ENCODE peak calls at places on chromosomes 12 and 14, in ten cellular contexts. One of them, this sample, is unnamed.

GRCh38 chr12:13229504-13229903 is 33.0 kb downstream of the EMP1 start:
- DNase-seq in endothelial cell: no peak
- DNase-seq in astrocyte of the spinal cord: no peak
- DNase-seq in stimulated activated CD8-positive, alpha-beta memory T cell treated with anti-CD3 and anti-CD28 coated beads, Interleukin-15, amount 100 ng/mL, for 48 hours: no peak
- DNase-seq in AG04449: no peak
- DNase-seq in neural crest cell: no peak
- DNase-seq in ELR: no peak
- DNase-seq in naive thymus-derived CD8-positive, alpha-beta T cell: no peak
- DNase-seq in SW480: no peak
- DNase-seq in left lung: no peak
- DNase-seq in this sample: no peak

GRCh38 chr12:116065561-116065960 is 211.9 kb downstream of the MED13L start:
- DNase-seq in neural crest cell: no peak
- DNase-seq in astrocyte of the spinal cord: no peak
- DNase-seq in left lung: no peak
- DNase-seq in AG04449: no peak
- DNase-seq in ELR: no peak
- DNase-seq in endothelial cell: no peak
- DNase-seq in naive thymus-derived CD8-positive, alpha-beta T cell: no peak
- DNase-seq in stimulated activated CD8-positive, alpha-beta memory T cell treated with anti-CD3 and anti-CD28 coated beads, Interleukin-15, amount 100 ng/mL, for 48 hours: no peak
- DNase-seq in SW480: no peak
- DNase-seq in this sample: no peak

GRCh38 chr12:105658389-105658788 is 327.9 kb downstream of the C12orf75 start:
- DNase-seq in stimulated activated CD8-positive, alpha-beta memory T cell treated with anti-CD3 and anti-CD28 coated beads, Interleukin-15, amount 100 ng/mL, for 48 hours: no peak
- DNase-seq in naive thymus-derived CD8-positive, alpha-beta T cell: no peak
- DNase-seq in astrocyte of the spinal cord: no peak
- DNase-seq in left lung: no peak
- DNase-seq in ELR: no peak
- DNase-seq in SW480: no peak
- DNase-seq in AG04449: no peak
- DNase-seq in endothelial cell: no peak
- DNase-seq in neural crest cell: no peak
- DNase-seq in this sample: no peak

GRCh38 chr12:124391340-124392261 is 96.7 kb downstream of the RFLNA start:
- DNase-seq in endothelial cell: no peak
- DNase-seq in ELR: peak; percentile 82
- DNase-seq in astrocyte of the spinal cord: peak; percentile 59
- DNase-seq in neural crest cell: no peak
- DNase-seq in AG04449: no peak
- DNase-seq in SW480: no peak
- DNase-seq in stimulated activated CD8-positive, alpha-beta memory T cell treated with anti-CD3 and anti-CD28 coated beads, Interleukin-15, amount 100 ng/mL, for 48 hours: peak; percentile 43
- DNase-seq in left lung: peak; percentile 94
- DNase-seq in naive thymus-derived CD8-positive, alpha-beta T cell: no peak
- DNase-seq in this sample: no peak

GRCh38 chr14:105193916-105194782 is 13.0 kb upstream of the NUDT14 start:
- DNase-seq in SW480: peak; percentile 76
- DNase-seq in AG04449: no peak
- DNase-seq in stimulated activated CD8-positive, alpha-beta memory T cell treated with anti-CD3 and anti-CD28 coated beads, Interleukin-15, amount 100 ng/mL, for 48 hours: no peak
- DNase-seq in endothelial cell: no peak
- DNase-seq in neural crest cell: no peak
- DNase-seq in astrocyte of the spinal cord: no peak
- DNase-seq in naive thymus-derived CD8-positive, alpha-beta T cell: no peak
- DNase-seq in left lung: no peak
- DNase-seq in ELR: no peak
- DNase-seq in this sample: no peak

GRCh38 chr12:132305560-132305966 is 23.8 kb downstream of the GALNT9 start:
- DNase-seq in naive thymus-derived CD8-positive, alpha-beta T cell: no peak
- DNase-seq in AG04449: no peak
- DNase-seq in astrocyte of the spinal cord: no peak
- DNase-seq in neural crest cell: no peak
- DNase-seq in endothelial cell: no peak
- DNase-seq in stimulated activated CD8-positive, alpha-beta memory T cell treated with anti-CD3 and anti-CD28 coated beads, Interleukin-15, amount 100 ng/mL, for 48 hours: no peak
- DNase-seq in ELR: no peak
- DNase-seq in left lung: peak; percentile 57
- DNase-seq in SW480: no peak
- DNase-seq in this sample: no peak

GRCh38 chr14:93725993-93726392 is 62.3 kb downstream of the PRIMA1 start:
- DNase-seq in neural crest cell: no peak
- DNase-seq in left lung: no peak
- DNase-seq in endothelial cell: no peak
- DNase-seq in stimulated activated CD8-positive, alpha-beta memory T cell treated with anti-CD3 and anti-CD28 coated beads, Interleukin-15, amount 100 ng/mL, for 48 hours: no peak
- DNase-seq in AG04449: no peak
- DNase-seq in SW480: no peak
- DNase-seq in naive thymus-derived CD8-positive, alpha-beta T cell: no peak
- DNase-seq in ELR: no peak
- DNase-seq in astrocyte of the spinal cord: no peak
- DNase-seq in this sample: no peak

GRCh38 chr14:22794533-22794932 is 20.7 kb downstream of the SLC7A7 start:
- DNase-seq in AG04449: no peak
- DNase-seq in endothelial cell: no peak
- DNase-seq in SW480: no peak
- DNase-seq in neural crest cell: no peak
- DNase-seq in naive thymus-derived CD8-positive, alpha-beta T cell: no peak
- DNase-seq in stimulated activated CD8-positive, alpha-beta memory T cell treated with anti-CD3 and anti-CD28 coated beads, Interleukin-15, amount 100 ng/mL, for 48 hours: no peak
- DNase-seq in astrocyte of the spinal cord: no peak
- DNase-seq in left lung: no peak
- DNase-seq in ELR: no peak
- DNase-seq in this sample: no peak

GRCh38 chr14:34234258-34234657 is 227.8 kb downstream of the SPTSSA start:
- DNase-seq in neural crest cell: no peak
- DNase-seq in naive thymus-derived CD8-positive, alpha-beta T cell: no peak
- DNase-seq in left lung: no peak
- DNase-seq in astrocyte of the spinal cord: no peak
- DNase-seq in ELR: no peak
- DNase-seq in stimulated activated CD8-positive, alpha-beta memory T cell treated with anti-CD3 and anti-CD28 coated beads, Interleukin-15, amount 100 ng/mL, for 48 hours: no peak
- DNase-seq in endothelial cell: no peak
- DNase-seq in SW480: no peak
- DNase-seq in AG04449: no peak
- DNase-seq in this sample: no peak

GRCh38 chr14:102930753-102931579 is 8.5 kb downstream of the AMN start:
- DNase-seq in endothelial cell: no peak
- DNase-seq in neural crest cell: no peak
- DNase-seq in ELR: peak; percentile 72
- DNase-seq in SW480: peak; percentile 98
- DNase-seq in left lung: peak; percentile 71
- DNase-seq in astrocyte of the spinal cord: peak; percentile 48
- DNase-seq in stimulated activated CD8-positive, alpha-beta memory T cell treated with anti-CD3 and anti-CD28 coated beads, Interleukin-15, amount 100 ng/mL, for 48 hours: no peak
- DNase-seq in AG04449: no peak
- DNase-seq in naive thymus-derived CD8-positive, alpha-beta T cell: no peak
- DNase-seq in this sample: no peak

GRCh38 chr12:24373004-24373403 is 423.5 kb upstream of the SOX5 start:
- DNase-seq in neural crest cell: no peak
- DNase-seq in ELR: peak; percentile 6
- DNase-seq in astrocyte of the spinal cord: no peak
- DNase-seq in naive thymus-derived CD8-positive, alpha-beta T cell: no peak
- DNase-seq in AG04449: no peak
- DNase-seq in left lung: no peak
- DNase-seq in stimulated activated CD8-positive, alpha-beta memory T cell treated with anti-CD3 and anti-CD28 coated beads, Interleukin-15, amount 100 ng/mL, for 48 hours: no peak
- DNase-seq in SW480: no peak
- DNase-seq in endothelial cell: no peak
- DNase-seq in this sample: no peak

GRCh38 chr12:130977759-130978127 is 24.0 kb downstream of the ADGRD1 start:
- DNase-seq in naive thymus-derived CD8-positive, alpha-beta T cell: no peak
- DNase-seq in left lung: no peak
- DNase-seq in stimulated activated CD8-positive, alpha-beta memory T cell treated with anti-CD3 and anti-CD28 coated beads, Interleukin-15, amount 100 ng/mL, for 48 hours: no peak
- DNase-seq in SW480: no peak
- DNase-seq in astrocyte of the spinal cord: no peak
- DNase-seq in AG04449: no peak
- DNase-seq in endothelial cell: no peak
- DNase-seq in ELR: no peak
- DNase-seq in neural crest cell: no peak
- DNase-seq in this sample: no peak

GRCh38 chr12:55720071-55720564 is at the start of gene RDH5:
- DNase-seq in naive thymus-derived CD8-positive, alpha-beta T cell: no peak
- DNase-seq in ELR: peak; percentile 49
- DNase-seq in neural crest cell: no peak
- DNase-seq in AG04449: no peak
- DNase-seq in SW480: peak; percentile 91
- DNase-seq in endothelial cell: no peak
- DNase-seq in astrocyte of the spinal cord: peak; percentile 78
- DNase-seq in left lung: no peak
- DNase-seq in stimulated activated CD8-positive, alpha-beta memory T cell treated with anti-CD3 and anti-CD28 coated beads, Interleukin-15, amount 100 ng/mL, for 48 hours: no peak
- DNase-seq in this sample: peak; percentile 83

GRCh38 chr14:105173901-105174894 is 5.6 kb upstream of the JAG2 start:
- DNase-seq in SW480: no peak
- DNase-seq in left lung: no peak
- DNase-seq in ELR: no peak
- DNase-seq in neural crest cell: no peak
- DNase-seq in AG04449: no peak
- DNase-seq in endothelial cell: no peak
- DNase-seq in stimulated activated CD8-positive, alpha-beta memory T cell treated with anti-CD3 and anti-CD28 coated beads, Interleukin-15, amount 100 ng/mL, for 48 hours: no peak
- DNase-seq in astrocyte of the spinal cord: no peak
- DNase-seq in naive thymus-derived CD8-positive, alpha-beta T cell: no peak
- DNase-seq in this sample: no peak

GRCh38 chr12:123808167-123808566 is 46.1 kb downstream of the DNAH10 start:
- DNase-seq in endothelial cell: peak; percentile 24
- DNase-seq in neural crest cell: peak; percentile 11
- DNase-seq in ELR: peak; percentile 33
- DNase-seq in stimulated activated CD8-positive, alpha-beta memory T cell treated with anti-CD3 and anti-CD28 coated beads, Interleukin-15, amount 100 ng/mL, for 48 hours: no peak
- DNase-seq in astrocyte of the spinal cord: no peak
- DNase-seq in SW480: peak; percentile 28
- DNase-seq in naive thymus-derived CD8-positive, alpha-beta T cell: no peak
- DNase-seq in left lung: no peak
- DNase-seq in AG04449: no peak
- DNase-seq in this sample: peak; percentile 51

GRCh38 chr12:88935856-88936255 is 355.6 kb upstream of the KITLG start:
- DNase-seq in AG04449: no peak
- DNase-seq in astrocyte of the spinal cord: peak; percentile 9
- DNase-seq in endothelial cell: no peak
- DNase-seq in neural crest cell: no peak
- DNase-seq in ELR: peak; percentile 34
- DNase-seq in SW480: no peak
- DNase-seq in stimulated activated CD8-positive, alpha-beta memory T cell treated with anti-CD3 and anti-CD28 coated beads, Interleukin-15, amount 100 ng/mL, for 48 hours: no peak
- DNase-seq in left lung: no peak
- DNase-seq in naive thymus-derived CD8-positive, alpha-beta T cell: no peak
- DNase-seq in this sample: no peak

GRCh38 chr12:118189761-118190181 is 53.8 kb downstream of the PEBP1 start:
- DNase-seq in SW480: no peak
- DNase-seq in astrocyte of the spinal cord: peak; percentile 66
- DNase-seq in naive thymus-derived CD8-positive, alpha-beta T cell: no peak
- DNase-seq in neural crest cell: peak; percentile 44
- DNase-seq in AG04449: peak; percentile 19
- DNase-seq in stimulated activated CD8-positive, alpha-beta memory T cell treated with anti-CD3 and anti-CD28 coated beads, Interleukin-15, amount 100 ng/mL, for 48 hours: no peak
- DNase-seq in left lung: no peak
- DNase-seq in ELR: peak; percentile 50
- DNase-seq in endothelial cell: peak; percentile 11
- DNase-seq in this sample: no peak

GRCh38 chr14:54301349-54301748 is 95.5 kb upstream of the CDKN3 start:
- DNase-seq in stimulated activated CD8-positive, alpha-beta memory T cell treated with anti-CD3 and anti-CD28 coated beads, Interleukin-15, amount 100 ng/mL, for 48 hours: no peak
- DNase-seq in endothelial cell: no peak
- DNase-seq in neural crest cell: no peak
- DNase-seq in AG04449: no peak
- DNase-seq in naive thymus-derived CD8-positive, alpha-beta T cell: no peak
- DNase-seq in SW480: no peak
- DNase-seq in ELR: no peak
- DNase-seq in left lung: no peak
- DNase-seq in astrocyte of the spinal cord: no peak
- DNase-seq in this sample: no peak

GRCh38 chr14:88515499-88516221 is 39.1 kb downstream of the PTPN21 start:
- DNase-seq in endothelial cell: no peak
- DNase-seq in SW480: no peak
- DNase-seq in naive thymus-derived CD8-positive, alpha-beta T cell: no peak
- DNase-seq in left lung: no peak
- DNase-seq in stimulated activated CD8-positive, alpha-beta memory T cell treated with anti-CD3 and anti-CD28 coated beads, Interleukin-15, amount 100 ng/mL, for 48 hours: no peak
- DNase-seq in ELR: no peak
- DNase-seq in AG04449: no peak
- DNase-seq in neural crest cell: no peak
- DNase-seq in astrocyte of the spinal cord: no peak
- DNase-seq in this sample: no peak

GRCh38 chr12:105279460-105280056 is 43.6 kb upstream of the APPL2 start:
- DNase-seq in left lung: no peak
- DNase-seq in astrocyte of the spinal cord: no peak
- DNase-seq in SW480: no peak
- DNase-seq in naive thymus-derived CD8-positive, alpha-beta T cell: peak; percentile 3
- DNase-seq in AG04449: no peak
- DNase-seq in endothelial cell: peak; percentile 11
- DNase-seq in ELR: no peak
- DNase-seq in neural crest cell: peak; percentile 13
- DNase-seq in stimulated activated CD8-positive, alpha-beta memory T cell treated with anti-CD3 and anti-CD28 coated beads, Interleukin-15, amount 100 ng/mL, for 48 hours: no peak
- DNase-seq in this sample: no peak

GRCh38 chr12:89161553-89161952 is 190.7 kb downstream of the DUSP6 start:
- DNase-seq in naive thymus-derived CD8-positive, alpha-beta T cell: no peak
- DNase-seq in stimulated activated CD8-positive, alpha-beta memory T cell treated with anti-CD3 and anti-CD28 coated beads, Interleukin-15, amount 100 ng/mL, for 48 hours: no peak
- DNase-seq in left lung: no peak
- DNase-seq in neural crest cell: no peak
- DNase-seq in endothelial cell: no peak
- DNase-seq in SW480: no peak
- DNase-seq in AG04449: no peak
- DNase-seq in ELR: no peak
- DNase-seq in astrocyte of the spinal cord: no peak
- DNase-seq in this sample: no peak

GRCh38 chr12:53551889-53552291 is 44.6 kb upstream of the NPFF start:
- DNase-seq in SW480: no peak
- DNase-seq in astrocyte of the spinal cord: peak; percentile 27
- DNase-seq in neural crest cell: no peak
- DNase-seq in naive thymus-derived CD8-positive, alpha-beta T cell: no peak
- DNase-seq in ELR: no peak
- DNase-seq in left lung: no peak
- DNase-seq in endothelial cell: no peak
- DNase-seq in stimulated activated CD8-positive, alpha-beta memory T cell treated with anti-CD3 and anti-CD28 coated beads, Interleukin-15, amount 100 ng/mL, for 48 hours: no peak
- DNase-seq in AG04449: no peak
- DNase-seq in this sample: no peak

GRCh38 chr12:116784238-116784612 is 46.1 kb downstream of the RNFT2 start:
- DNase-seq in left lung: no peak
- DNase-seq in endothelial cell: no peak
- DNase-seq in astrocyte of the spinal cord: no peak
- DNase-seq in naive thymus-derived CD8-positive, alpha-beta T cell: no peak
- DNase-seq in ELR: peak; percentile 20
- DNase-seq in neural crest cell: no peak
- DNase-seq in stimulated activated CD8-positive, alpha-beta memory T cell treated with anti-CD3 and anti-CD28 coated beads, Interleukin-15, amount 100 ng/mL, for 48 hours: no peak
- DNase-seq in AG04449: no peak
- DNase-seq in SW480: peak; percentile 17
- DNase-seq in this sample: no peak

GRCh38 chr14:51176819-51177218 is 63.2 kb upstream of the TMX1 start:
- DNase-seq in neural crest cell: no peak
- DNase-seq in SW480: no peak
- DNase-seq in endothelial cell: no peak
- DNase-seq in left lung: no peak
- DNase-seq in ELR: no peak
- DNase-seq in stimulated activated CD8-positive, alpha-beta memory T cell treated with anti-CD3 and anti-CD28 coated beads, Interleukin-15, amount 100 ng/mL, for 48 hours: no peak
- DNase-seq in astrocyte of the spinal cord: no peak
- DNase-seq in naive thymus-derived CD8-positive, alpha-beta T cell: no peak
- DNase-seq in AG04449: no peak
- DNase-seq in this sample: no peak

GRCh38 chr14:68140111-68140741 is 320.6 kb downstream of the RAD51B start:
- DNase-seq in endothelial cell: peak; percentile 10
- DNase-seq in left lung: no peak
- DNase-seq in AG04449: peak; percentile 94
- DNase-seq in neural crest cell: no peak
- DNase-seq in naive thymus-derived CD8-positive, alpha-beta T cell: no peak
- DNase-seq in astrocyte of the spinal cord: peak; percentile 97
- DNase-seq in ELR: peak; percentile 97
- DNase-seq in SW480: peak; percentile 88
- DNase-seq in stimulated activated CD8-positive, alpha-beta memory T cell treated with anti-CD3 and anti-CD28 coated beads, Interleukin-15, amount 100 ng/mL, for 48 hours: no peak
- DNase-seq in this sample: no peak

GRCh38 chr14:68757618-68758081 is 35.2 kb downstream of the ZFP36L1 start:
- DNase-seq in endothelial cell: no peak
- DNase-seq in AG04449: no peak
- DNase-seq in neural crest cell: no peak
- DNase-seq in stimulated activated CD8-positive, alpha-beta memory T cell treated with anti-CD3 and anti-CD28 coated beads, Interleukin-15, amount 100 ng/mL, for 48 hours: no peak
- DNase-seq in ELR: no peak
- DNase-seq in naive thymus-derived CD8-positive, alpha-beta T cell: no peak
- DNase-seq in left lung: peak; percentile 85
- DNase-seq in astrocyte of the spinal cord: peak; percentile 29
- DNase-seq in SW480: no peak
- DNase-seq in this sample: no peak

GRCh38 chr12:117342682-117343081 is 18.7 kb downstream of the NOS1 start:
- DNase-seq in AG04449: no peak
- DNase-seq in astrocyte of the spinal cord: no peak
- DNase-seq in SW480: no peak
- DNase-seq in naive thymus-derived CD8-positive, alpha-beta T cell: no peak
- DNase-seq in ELR: peak; percentile 56
- DNase-seq in endothelial cell: no peak
- DNase-seq in stimulated activated CD8-positive, alpha-beta memory T cell treated with anti-CD3 and anti-CD28 coated beads, Interleukin-15, amount 100 ng/mL, for 48 hours: no peak
- DNase-seq in left lung: no peak
- DNase-seq in neural crest cell: no peak
- DNase-seq in this sample: no peak

GRCh38 chr12:110249716-110250225 is 31.3 kb upstream of the ATP2A2 start:
- DNase-seq in endothelial cell: no peak
- DNase-seq in ELR: no peak
- DNase-seq in astrocyte of the spinal cord: peak; percentile 27
- DNase-seq in left lung: no peak
- DNase-seq in SW480: no peak
- DNase-seq in stimulated activated CD8-positive, alpha-beta memory T cell treated with anti-CD3 and anti-CD28 coated beads, Interleukin-15, amount 100 ng/mL, for 48 hours: no peak
- DNase-seq in AG04449: no peak
- DNase-seq in naive thymus-derived CD8-positive, alpha-beta T cell: no peak
- DNase-seq in neural crest cell: no peak
- DNase-seq in this sample: peak; percentile 47

This sample was measured in HuH-7.5.